ENCODE peak calls at places on chromosomes 1 and 21, in nine cellular contexts. One of them, this sample, is unnamed.

GRCh38 chr1:216014046-216014445 is 409.2 kb downstream of the USH2A start:
- DNase-seq in endothelial cell of umbilical vein: no peak
- DNase-seq in HCT116: no peak
- DNase-seq in Panc1: no peak
- DNase-seq in AG04450: no peak
- DNase-seq in tibial artery: no peak
- DNase-seq in spleen: no peak
- DNase-seq in endodermal cell: no peak
- DNase-seq in neural progenitor cell: no peak
- DNase-seq in this sample: no peak

GRCh38 chr1:16451868-16452528 is 11.5 kb downstream of the NECAP2 start:
- DNase-seq in endothelial cell of umbilical vein: no peak
- DNase-seq in HCT116: no peak
- DNase-seq in Panc1: no peak
- DNase-seq in AG04450: no peak
- DNase-seq in tibial artery: no peak
- DNase-seq in spleen: no peak
- DNase-seq in endodermal cell: no peak
- DNase-seq in neural progenitor cell: no peak
- DNase-seq in this sample: no peak

GRCh38 chr1:201060586-201060985 is 37.1 kb upstream of the KIF21B start:
- DNase-seq in endothelial cell of umbilical vein: no peak
- DNase-seq in HCT116: no peak
- DNase-seq in Panc1: no peak
- DNase-seq in AG04450: no peak
- DNase-seq in tibial artery: no peak
- DNase-seq in spleen: no peak
- DNase-seq in endodermal cell: no peak
- DNase-seq in neural progenitor cell: no peak
- DNase-seq in this sample: no peak

GRCh38 chr1:77605246-77606026 is 77.0 kb downstream of the ZZZ3 start:
- DNase-seq in endothelial cell of umbilical vein: peak
- DNase-seq in HCT116: no peak
- DNase-seq in Panc1: no peak
- DNase-seq in AG04450: peak
- DNase-seq in tibial artery: peak
- DNase-seq in spleen: no peak
- DNase-seq in endodermal cell: no peak
- DNase-seq in neural progenitor cell: no peak
- DNase-seq in this sample: peak

GRCh38 chr1:83900530-83900929 is 98.4 kb downstream of the TTLL7 start:
- DNase-seq in endothelial cell of umbilical vein: no peak
- DNase-seq in HCT116: no peak
- DNase-seq in Panc1: peak
- DNase-seq in AG04450: no peak
- DNase-seq in tibial artery: no peak
- DNase-seq in spleen: no peak
- DNase-seq in endodermal cell: no peak
- DNase-seq in neural progenitor cell: no peak
- DNase-seq in this sample: peak

GRCh38 chr1:77716065-77716464 is 33.6 kb upstream of the ZZZ3 start:
- DNase-seq in endothelial cell of umbilical vein: no peak
- DNase-seq in HCT116: no peak
- DNase-seq in Panc1: no peak
- DNase-seq in AG04450: no peak
- DNase-seq in tibial artery: no peak
- DNase-seq in spleen: no peak
- DNase-seq in endodermal cell: no peak
- DNase-seq in neural progenitor cell: no peak
- DNase-seq in this sample: no peak

GRCh38 chr21:40465382-40465781 is 381.6 kb downstream of the DSCAM start:
- DNase-seq in endothelial cell of umbilical vein: no peak
- DNase-seq in HCT116: no peak
- DNase-seq in Panc1: no peak
- DNase-seq in AG04450: no peak
- DNase-seq in tibial artery: no peak
- DNase-seq in spleen: no peak
- DNase-seq in endodermal cell: no peak
- DNase-seq in neural progenitor cell: no peak
- DNase-seq in this sample: no peak

GRCh38 chr1:161074676-161075368 is 5.1 kb upstream of the ARHGAP30 start:
- DNase-seq in endothelial cell of umbilical vein: no peak
- DNase-seq in HCT116: no peak
- DNase-seq in Panc1: no peak
- DNase-seq in AG04450: no peak
- DNase-seq in tibial artery: no peak
- DNase-seq in spleen: no peak
- DNase-seq in endodermal cell: no peak
- DNase-seq in neural progenitor cell: no peak
- DNase-seq in this sample: no peak

GRCh38 chr1:32863516-32864245 is 7.0 kb downstream of the FNDC5 start:
- DNase-seq in endothelial cell of umbilical vein: no peak
- DNase-seq in HCT116: no peak
- DNase-seq in Panc1: no peak
- DNase-seq in AG04450: no peak
- DNase-seq in tibial artery: no peak
- DNase-seq in spleen: no peak
- DNase-seq in endodermal cell: no peak
- DNase-seq in neural progenitor cell: no peak
- DNase-seq in this sample: no peak

GRCh38 chr1:13593511-13594131 is 10.0 kb downstream of the PDPN start:
- DNase-seq in endothelial cell of umbilical vein: no peak
- DNase-seq in HCT116: no peak
- DNase-seq in Panc1: no peak
- DNase-seq in AG04450: no peak
- DNase-seq in tibial artery: peak
- DNase-seq in spleen: no peak
- DNase-seq in endodermal cell: peak
- DNase-seq in neural progenitor cell: peak
- DNase-seq in this sample: peak

DNA sequence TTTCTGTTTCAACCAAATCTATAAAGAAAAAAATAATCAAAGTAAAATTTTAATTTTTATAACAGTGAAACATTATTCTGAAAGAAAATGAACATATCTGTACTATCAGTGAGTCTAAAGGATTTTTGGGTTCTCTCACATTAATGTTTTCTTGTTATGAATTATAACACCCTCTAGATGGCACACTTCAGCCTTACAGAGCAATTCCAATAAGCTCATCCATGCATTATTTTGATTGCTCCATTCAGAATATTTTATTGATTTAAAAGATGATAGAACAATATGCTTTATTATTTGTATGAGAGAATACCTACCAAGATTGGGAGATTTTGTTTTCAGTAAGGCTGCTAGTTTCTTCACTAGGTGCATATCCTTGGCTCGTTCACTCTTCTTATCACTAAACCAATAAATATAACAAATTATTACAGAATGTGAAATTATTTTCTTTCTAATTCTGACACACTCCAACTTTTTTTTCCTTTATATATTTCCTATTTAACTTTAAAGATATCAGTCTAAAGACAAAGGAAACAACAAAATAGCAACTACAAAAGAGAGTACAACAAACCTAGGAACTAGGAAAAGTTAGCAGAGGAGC is 82.4 kb downstream of the RAB3GAP2 start:
- DNase-seq in endothelial cell of umbilical vein: peak
- DNase-seq in HCT116: peak
- DNase-seq in Panc1: no peak
- DNase-seq in AG04450: no peak
- DNase-seq in tibial artery: no peak
- DNase-seq in spleen: no peak
- DNase-seq in endodermal cell: no peak
- DNase-seq in neural progenitor cell: peak
- DNase-seq in this sample: peak
- TF ChIP-seq CTCF in endothelial cell of umbilical vein: peak
- TF ChIP-seq CTCF in HCT116: peak
- TF ChIP-seq CTCF in Panc1: peak
- TF ChIP-seq CTCF in AG04450: peak
- TF ChIP-seq CTCF in tibial artery: peak
- TF ChIP-seq CTCF in spleen: peak
- TF ChIP-seq CTCF in endodermal cell: peak
- TF ChIP-seq CTCF in neural progenitor cell: peak
- TF ChIP-seq CTCF in this sample: peak

GRCh38 chr1:3543076-3544049 is 67.9 kb downstream of the MEGF6 start:
- DNase-seq in endothelial cell of umbilical vein: peak
- DNase-seq in HCT116: no peak
- DNase-seq in Panc1: no peak
- DNase-seq in AG04450: peak
- DNase-seq in tibial artery: peak
- DNase-seq in spleen: no peak
- DNase-seq in endodermal cell: peak
- DNase-seq in neural progenitor cell: peak
- DNase-seq in this sample: peak
- H3K4me3 ChIP-seq in endothelial cell of umbilical vein: no peak
- H3K4me3 ChIP-seq in HCT116: peak
- H3K4me3 ChIP-seq in Panc1: peak
- H3K4me3 ChIP-seq in AG04450: no peak
- H3K4me3 ChIP-seq in tibial artery: peak
- H3K4me3 ChIP-seq in spleen: no peak
- H3K4me3 ChIP-seq in endodermal cell: no peak
- H3K4me3 ChIP-seq in neural progenitor cell: no peak
- H3K4me3 ChIP-seq in this sample: no peak

GRCh38 chr1:53683986-53684740 is 54.8 kb downstream of the GLIS1 start:
- DNase-seq in endothelial cell of umbilical vein: no peak
- DNase-seq in HCT116: no peak
- DNase-seq in Panc1: no peak
- DNase-seq in AG04450: no peak
- DNase-seq in tibial artery: no peak
- DNase-seq in spleen: no peak
- DNase-seq in endodermal cell: peak
- DNase-seq in neural progenitor cell: peak
- DNase-seq in this sample: no peak
- TF ChIP-seq CTCF in endothelial cell of umbilical vein: no peak
- TF ChIP-seq CTCF in HCT116: peak
- TF ChIP-seq CTCF in Panc1: no peak
- TF ChIP-seq CTCF in AG04450: peak
- TF ChIP-seq CTCF in tibial artery: no peak
- TF ChIP-seq CTCF in spleen: no peak
- TF ChIP-seq CTCF in endodermal cell: peak
- TF ChIP-seq CTCF in neural progenitor cell: peak
- TF ChIP-seq CTCF in this sample: peak

GRCh38 chr21:42653492-42654061 is at the start of gene PDE9A:
- DNase-seq in endothelial cell of umbilical vein: no peak
- DNase-seq in HCT116: no peak
- DNase-seq in Panc1: no peak
- DNase-seq in AG04450: no peak
- DNase-seq in tibial artery: no peak
- DNase-seq in spleen: peak
- DNase-seq in endodermal cell: peak
- DNase-seq in neural progenitor cell: peak
- DNase-seq in this sample: no peak
- H3K4me3 ChIP-seq in endothelial cell of umbilical vein: no peak
- H3K4me3 ChIP-seq in HCT116: peak
- H3K4me3 ChIP-seq in Panc1: peak
- H3K4me3 ChIP-seq in AG04450: no peak
- H3K4me3 ChIP-seq in tibial artery: peak
- H3K4me3 ChIP-seq in spleen: peak
- H3K4me3 ChIP-seq in endodermal cell: peak
- H3K4me3 ChIP-seq in neural progenitor cell: peak
- H3K4me3 ChIP-seq in this sample: no peak

GRCh38 chr21:31514598-31514997 is 144.9 kb upstream of the SOD1 start:
- DNase-seq in endothelial cell of umbilical vein: no peak
- DNase-seq in HCT116: no peak
- DNase-seq in Panc1: no peak
- DNase-seq in AG04450: no peak
- DNase-seq in tibial artery: no peak
- DNase-seq in spleen: no peak
- DNase-seq in endodermal cell: peak
- DNase-seq in neural progenitor cell: peak
- DNase-seq in this sample: no peak

GRCh38 chr21:31511258-31511657 is 148.2 kb upstream of the SOD1 start:
- DNase-seq in endothelial cell of umbilical vein: no peak
- DNase-seq in HCT116: no peak
- DNase-seq in Panc1: no peak
- DNase-seq in AG04450: no peak
- DNase-seq in tibial artery: no peak
- DNase-seq in spleen: no peak
- DNase-seq in endodermal cell: no peak
- DNase-seq in neural progenitor cell: no peak
- DNase-seq in this sample: no peak

GRCh38 chr21:31503939-31504338 is 155.6 kb upstream of the SOD1 start:
- DNase-seq in endothelial cell of umbilical vein: no peak
- DNase-seq in HCT116: no peak
- DNase-seq in Panc1: no peak
- DNase-seq in AG04450: no peak
- DNase-seq in tibial artery: no peak
- DNase-seq in spleen: no peak
- DNase-seq in endodermal cell: no peak
- DNase-seq in neural progenitor cell: no peak
- DNase-seq in this sample: no peak

GRCh38 chr21:31505975-31506374 is 153.5 kb upstream of the SOD1 start:
- DNase-seq in endothelial cell of umbilical vein: no peak
- DNase-seq in HCT116: no peak
- DNase-seq in Panc1: no peak
- DNase-seq in AG04450: no peak
- DNase-seq in tibial artery: no peak
- DNase-seq in spleen: no peak
- DNase-seq in endodermal cell: no peak
- DNase-seq in neural progenitor cell: no peak
- DNase-seq in this sample: no peak

DNA sequence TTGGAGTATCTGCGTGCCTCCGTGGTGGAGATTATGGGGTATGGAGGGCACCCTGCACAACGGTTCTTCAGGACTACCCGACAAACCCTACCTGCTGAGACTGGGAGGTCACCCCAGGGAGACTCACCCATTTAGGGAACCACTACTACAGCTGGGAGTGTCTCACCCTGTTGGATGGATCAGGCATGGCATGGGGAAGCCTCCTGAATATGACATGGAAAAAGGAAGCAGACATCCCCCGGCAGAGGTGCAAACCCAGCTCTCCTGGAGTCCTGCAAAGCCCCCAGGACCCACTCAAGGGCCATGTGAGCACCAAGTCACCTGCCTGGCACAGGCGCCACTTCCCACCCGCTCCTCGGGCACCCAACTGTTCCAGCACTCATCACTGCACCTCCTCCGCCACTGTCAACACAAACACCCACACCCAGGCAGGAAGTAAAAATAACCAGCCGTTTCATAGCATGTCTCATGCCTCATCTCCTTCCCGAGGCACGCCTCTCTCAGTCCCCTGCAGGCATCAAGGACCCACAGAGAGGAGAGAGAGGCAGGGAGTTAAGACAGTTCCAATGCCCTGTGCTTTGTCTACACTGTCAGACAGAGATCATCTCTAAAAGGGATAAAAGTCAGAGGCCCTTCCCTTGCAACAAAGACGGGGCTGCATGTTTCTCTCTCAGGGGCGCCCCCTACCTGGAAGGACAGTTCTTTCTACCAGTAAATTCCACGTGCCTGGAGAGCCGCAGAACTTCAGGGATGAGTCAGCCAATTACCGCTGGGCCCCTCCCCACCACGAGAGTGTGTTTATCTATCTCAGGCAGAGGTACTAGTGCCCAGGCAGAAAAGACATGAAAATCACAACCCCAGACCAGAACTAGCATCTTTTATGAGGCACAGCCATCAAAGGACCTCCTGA is 150.1 kb upstream of the SOD1 start:
- DNase-seq in endothelial cell of umbilical vein: no peak
- DNase-seq in HCT116: peak
- DNase-seq in Panc1: no peak
- DNase-seq in AG04450: no peak
- DNase-seq in tibial artery: no peak
- DNase-seq in spleen: no peak
- DNase-seq in endodermal cell: peak
- DNase-seq in neural progenitor cell: peak
- DNase-seq in this sample: no peak
- TF ChIP-seq CTCF in endothelial cell of umbilical vein: no peak
- TF ChIP-seq CTCF in HCT116: peak
- TF ChIP-seq CTCF in Panc1: peak
- TF ChIP-seq CTCF in AG04450: no peak
- TF ChIP-seq CTCF in tibial artery: no peak
- TF ChIP-seq CTCF in spleen: peak
- TF ChIP-seq CTCF in endodermal cell: peak
- TF ChIP-seq CTCF in neural progenitor cell: peak
- TF ChIP-seq CTCF in this sample: no peak

GRCh38 chr1:90616395-90616794 is 100.7 kb downstream of the BARHL2 start:
- DNase-seq in endothelial cell of umbilical vein: peak
- DNase-seq in HCT116: peak
- DNase-seq in Panc1: no peak
- DNase-seq in AG04450: no peak
- DNase-seq in tibial artery: no peak
- DNase-seq in spleen: no peak
- DNase-seq in endodermal cell: peak
- DNase-seq in neural progenitor cell: peak
- DNase-seq in this sample: no peak
- H3K4me3 ChIP-seq in endothelial cell of umbilical vein: no peak
- H3K4me3 ChIP-seq in HCT116: no peak
- H3K4me3 ChIP-seq in Panc1: no peak
- H3K4me3 ChIP-seq in AG04450: no peak
- H3K4me3 ChIP-seq in tibial artery: no peak
- H3K4me3 ChIP-seq in spleen: no peak
- H3K4me3 ChIP-seq in endodermal cell: no peak
- H3K4me3 ChIP-seq in neural progenitor cell: no peak
- H3K4me3 ChIP-seq in this sample: no peak